ENCODE peak calls at places on chromosomes 4 and X, in four cellular contexts. One of them, this sample, is unnamed.

GRCh38 chrX:3263681-3264126 is 82.7 kb downstream of the MXRA5 start:
- DNase-seq in effector CD4-positive, alpha-beta T cell: no peak
- DNase-seq in tibial artery: no peak
- DNase-seq in naive B cell: no peak
- DNase-seq in this sample: no peak

GRCh38 chr4:16123356-16124084 is 39.7 kb upstream of the PROM1 start:
- DNase-seq in effector CD4-positive, alpha-beta T cell: no peak
- DNase-seq in tibial artery: no peak
- DNase-seq in naive B cell: no peak
- DNase-seq in this sample: no peak

GRCh38 chr4:80195441-80196139 is 1.7 kb upstream of the PRDM8 start:
- DNase-seq in effector CD4-positive, alpha-beta T cell: no peak
- DNase-seq in tibial artery: no peak
- DNase-seq in naive B cell: no peak
- DNase-seq in this sample: no peak

GRCh38 chrX:9464435-9465371 is at the start of gene TBL1X:
- DNase-seq in effector CD4-positive, alpha-beta T cell: peak; percentile 29
- DNase-seq in tibial artery: peak; percentile 22
- DNase-seq in naive B cell: peak; percentile 50
- DNase-seq in this sample: peak; percentile 82

GRCh38 chr4:52051213-52051614 is at the start of gene SPATA18:
- DNase-seq in effector CD4-positive, alpha-beta T cell: no peak
- DNase-seq in tibial artery: no peak
- DNase-seq in naive B cell: peak; percentile 38
- DNase-seq in this sample: peak; percentile 63

GRCh38 chr4:145843148-145843547 is 95.5 kb downstream of the ZNF827 start:
- DNase-seq in effector CD4-positive, alpha-beta T cell: no peak
- DNase-seq in tibial artery: no peak
- DNase-seq in naive B cell: no peak
- DNase-seq in this sample: no peak

GRCh38 chr4:14897217-14897616 is 105.1 kb upstream of the CPEB2 start:
- DNase-seq in effector CD4-positive, alpha-beta T cell: no peak
- DNase-seq in tibial artery: no peak
- DNase-seq in naive B cell: no peak
- DNase-seq in this sample: no peak

GRCh38 chrX:72620550-72621145 is 48.0 kb upstream of the HDAC8 start:
- DNase-seq in effector CD4-positive, alpha-beta T cell: no peak
- DNase-seq in tibial artery: peak; percentile 67
- DNase-seq in naive B cell: no peak
- DNase-seq in this sample: no peak

GRCh38 chr4:123867910-123868587 is 471.5 kb downstream of the SPRY1 start:
- DNase-seq in effector CD4-positive, alpha-beta T cell: no peak
- DNase-seq in tibial artery: no peak
- DNase-seq in naive B cell: no peak
- DNase-seq in this sample: no peak

GRCh38 chrX:36957425-36958328 is 50.5 kb upstream of the FAM47C start:
- DNase-seq in effector CD4-positive, alpha-beta T cell: no peak
- DNase-seq in tibial artery: no peak
- DNase-seq in naive B cell: no peak
- DNase-seq in this sample: peak; percentile 79

GRCh38 chr4:100359433-100359832 is 158.4 kb downstream of the EMCN start:
- DNase-seq in effector CD4-positive, alpha-beta T cell: no peak
- DNase-seq in tibial artery: no peak
- DNase-seq in naive B cell: no peak
- DNase-seq in this sample: no peak

GRCh38 chrX:137052641-137053235 is 18.9 kb upstream of the GPR101 start:
- DNase-seq in effector CD4-positive, alpha-beta T cell: no peak
- DNase-seq in tibial artery: no peak
- DNase-seq in naive B cell: no peak
- DNase-seq in this sample: no peak

GRCh38 chr4:183636488-183636887 is 22.5 kb downstream of the RWDD4 start:
- DNase-seq in effector CD4-positive, alpha-beta T cell: no peak
- DNase-seq in tibial artery: no peak
- DNase-seq in naive B cell: no peak
- DNase-seq in this sample: no peak

GRCh38 chr4:1655081-1655480 is 29.0 kb downstream of the FAM53A start:
- DNase-seq in effector CD4-positive, alpha-beta T cell: no peak
- DNase-seq in tibial artery: no peak
- DNase-seq in naive B cell: no peak
- DNase-seq in this sample: no peak

GRCh38 chrX:120145295-120145925 is 13.0 kb upstream of the RHOXF2 start:
- DNase-seq in effector CD4-positive, alpha-beta T cell: no peak
- DNase-seq in tibial artery: no peak
- DNase-seq in naive B cell: no peak
- DNase-seq in this sample: no peak

GRCh38 chrX:4579480-4579879 is 866.0 kb upstream of the PRKX start:
- DNase-seq in effector CD4-positive, alpha-beta T cell: no peak
- DNase-seq in tibial artery: no peak
- DNase-seq in naive B cell: no peak
- DNase-seq in this sample: no peak

GRCh38 chrX:1521459-1521956 is 15.5 kb downstream of the P2RY8 start:
- DNase-seq in effector CD4-positive, alpha-beta T cell: peak; percentile 51
- DNase-seq in tibial artery: no peak
- DNase-seq in naive B cell: peak; percentile 96
- DNase-seq in this sample: no peak

GRCh38 chr4:150385606-150386005 is 196.3 kb upstream of the MAB21L2 start:
- DNase-seq in effector CD4-positive, alpha-beta T cell: no peak
- DNase-seq in tibial artery: peak; percentile 34
- DNase-seq in naive B cell: no peak
- DNase-seq in this sample: no peak

GRCh38 chr4:121950680-121951569 is 935 bp downstream of the TRPC3 start:
- DNase-seq in effector CD4-positive, alpha-beta T cell: no peak
- DNase-seq in tibial artery: peak; percentile 25
- DNase-seq in naive B cell: peak; percentile 14
- DNase-seq in this sample: no peak

GRCh38 chr4:17688011-17688441 is 73.6 kb downstream of the MED28 start:
- DNase-seq in effector CD4-positive, alpha-beta T cell: no peak
- DNase-seq in tibial artery: no peak
- DNase-seq in naive B cell: no peak
- DNase-seq in this sample: no peak

GRCh38 chr4:136438645-136439044 is 1093.6 kb downstream of the PCDH18 start:
- DNase-seq in effector CD4-positive, alpha-beta T cell: no peak
- DNase-seq in tibial artery: no peak
- DNase-seq in naive B cell: no peak
- DNase-seq in this sample: no peak

GRCh38 chr4:189763573-189763972 is 177.1 kb upstream of the FRG1 start:
- DNase-seq in effector CD4-positive, alpha-beta T cell: no peak
- DNase-seq in tibial artery: no peak
- DNase-seq in naive B cell: no peak
- DNase-seq in this sample: no peak

GRCh38 chrX:35115205-35115604 is 172.6 kb downstream of the FAM47B start:
- DNase-seq in effector CD4-positive, alpha-beta T cell: no peak
- DNase-seq in tibial artery: no peak
- DNase-seq in naive B cell: no peak
- DNase-seq in this sample: no peak

GRCh38 chrX:77899081-77899828 is at the start of gene COX7B:
- DNase-seq in effector CD4-positive, alpha-beta T cell: peak; percentile 60
- DNase-seq in tibial artery: peak; percentile 46
- DNase-seq in naive B cell: peak; percentile 85
- DNase-seq in this sample: peak; percentile 65

GRCh38 chrX:132732236-132732635 is 226.2 kb downstream of the HS6ST2 start:
- DNase-seq in effector CD4-positive, alpha-beta T cell: no peak
- DNase-seq in tibial artery: no peak
- DNase-seq in naive B cell: no peak
- DNase-seq in this sample: no peak

GRCh38 chr4:173835863-173836262 is 305.8 kb upstream of the HAND2 start:
- DNase-seq in effector CD4-positive, alpha-beta T cell: no peak
- DNase-seq in tibial artery: no peak
- DNase-seq in naive B cell: no peak
- DNase-seq in this sample: no peak

GRCh38 chrX:49976682-49977197 is 54.3 kb downstream of the CLCN5 start:
- DNase-seq in effector CD4-positive, alpha-beta T cell: no peak
- DNase-seq in tibial artery: no peak
- DNase-seq in naive B cell: no peak
- DNase-seq in this sample: no peak

GRCh38 chrX:114087543-114087942 is 496.3 kb upstream of the HTR2C start:
- DNase-seq in effector CD4-positive, alpha-beta T cell: no peak
- DNase-seq in tibial artery: no peak
- DNase-seq in naive B cell: no peak
- DNase-seq in this sample: no peak

GRCh38 chr4:7015383-7016035 is 27.7 kb upstream of the TADA2B start:
- DNase-seq in effector CD4-positive, alpha-beta T cell: no peak
- DNase-seq in tibial artery: no peak
- DNase-seq in naive B cell: no peak
- DNase-seq in this sample: no peak

GRCh38 chrX:135520553-135521404 is at the start of gene INTS6L:
- DNase-seq in effector CD4-positive, alpha-beta T cell: peak; percentile 81
- DNase-seq in tibial artery: peak; percentile 89
- DNase-seq in naive B cell: peak; percentile 86
- DNase-seq in this sample: peak; percentile 60

GRCh38 chr4:85113706-85114105 is 147.2 kb upstream of the WDFY3 start:
- DNase-seq in effector CD4-positive, alpha-beta T cell: no peak
- DNase-seq in tibial artery: no peak
- DNase-seq in naive B cell: no peak
- DNase-seq in this sample: no peak